ENCODE peak calls at places on chromosomes 13 and 19, in ten cellular contexts. K is activated T-helper 1 cell treated with Interleukin-2 at 50 U/mL for 16 hours; X is lower lobe of right lung; D is heart left ventricle; N is uterus; U is cardiac muscle cell; F is lung microvascular endothelial cell; V is endothelial cell; S is stimulated activated CD4-positive, alpha-beta T cell treated with anti-CD3 and anti-CD28 coated beads, Interleukin-15, amount 100 ng/mL, for 24 hours; I is GM23338. H is an unnamed sample.

GRCh38 chr13:23984541-23984940 is 87.2 kb upstream of the C1QTNF9B start:
- DNase-seq in K (no peak), V (no peak), U (no peak), X (no peak), I (no peak), F (no peak), N (no peak), S (no peak), D (no peak), H (peak)

GRCh38 chr13:49314344-49314882 is 66.7 kb downstream of the CDADC1 start:
- DNase-seq in K (no peak), N (no peak), U (no peak), V (no peak), X (no peak), S (no peak), D (no peak), I (no peak), F (no peak), H (no peak)

GRCh38 chr19:18388328-18389094 is 2.6 kb downstream of the GDF15 start:
- DNase-seq in D (peak), U (peak), X (peak), V (peak), S (peak), I (peak), F (peak), K (peak), N (peak), H (no peak)

GRCh38 chr19:14030997-14031718 is 404 bp upstream of the IL27RA start:
- DNase-seq in K (no peak), N (no peak), F (no peak), X (no peak), U (no peak), I (peak), V (no peak), S (no peak), D (no peak), H (no peak)

GRCh38 chr13:44440046-44440608 is 66.5 kb downstream of the SERP2 start:
- DNase-seq in N (no peak), S (no peak), K (no peak), D (no peak), I (no peak), U (no peak), X (no peak), V (no peak), F (no peak), H (no peak)

GRCh38 chr19:45641274-45642105 is 2.3 kb upstream of the EML2 start:
- DNase-seq in U (peak), K (peak), N (peak), S (peak), F (peak), X (peak), D (peak), I (peak), V (peak), H (no peak)

GRCh38 chr19:38293281-38293680 is 10.8 kb upstream of the C19orf33 start:
- DNase-seq in X (no peak), I (no peak), N (no peak), F (no peak), K (no peak), S (no peak), V (no peak), U (no peak), D (peak), H (no peak)

GRCh38 chr13:104650426-104650825 is 1584.2 kb upstream of the SLC10A2 start:
- DNase-seq in D (no peak), I (no peak), K (no peak), X (no peak), U (no peak), V (no peak), F (no peak), S (no peak), N (no peak), H (no peak)

GRCh38 chr13:21234537-21234936 is 58.1 kb downstream of the MRPL57 start:
- DNase-seq in I (no peak), D (no peak), S (no peak), K (no peak), X (no peak), V (no peak), U (no peak), N (no peak), F (no peak), H (no peak)

GRCh38 chr13:101116826-101117225 is 299.5 kb downstream of the NALCN start:
- DNase-seq in I (peak), K (no peak), U (no peak), N (no peak), F (no peak), D (no peak), V (no peak), S (no peak), X (no peak), H (no peak)

GRCh38 chr13:43749503-43749902 is 37.3 kb downstream of the ENOX1 start:
- DNase-seq in F (no peak), D (no peak), S (no peak), K (no peak), U (no peak), V (no peak), I (no peak), N (no peak), X (no peak), H (no peak)

GRCh38 chr13:91767681-91768080 is 369.3 kb downstream of the GPC5 start:
- DNase-seq in K (no peak), V (no peak), D (no peak), U (peak), I (no peak), F (no peak), N (no peak), X (no peak), S (no peak), H (no peak)

GRCh38 chr13:44710576-44710975 is 134.4 kb upstream of the TSC22D1 start:
- DNase-seq in U (no peak), X (no peak), K (no peak), I (no peak), V (no peak), F (peak), D (no peak), N (no peak), S (peak), H (peak)